ENCODE peak calls at places on chromosomes 7 and 10, in four cellular contexts. K, T, A and U are unnamed samples.

GRCh38 chr7:148622887-148623585 is 32.5 kb downstream of the C7orf33 start:
- DNase-seq in K (no peak), T (no peak), A (no peak), U (no peak)

GRCh38 chr10:32144817-32145688 is 88.8 kb upstream of the KIF5B start:
- DNase-seq in K (no peak), T (no peak), A (no peak), U (no peak)

GRCh38 chr7:69067397-69067796 is 530.9 kb upstream of the AUTS2 start:
- DNase-seq in K (no peak), T (no peak), A (no peak), U (no peak)

GRCh38 chr10:110923856-110924493 is 4.6 kb downstream of the SHOC2 start:
- DNase-seq in K (no peak), T (no peak), A (no peak), U (no peak)

GRCh38 chr7:80414331-80414730 is 97.5 kb downstream of the GNAT3 start:
- DNase-seq in K (no peak), T (no peak), A (no peak), U (no peak)

GRCh38 chr10:76558586-76558985 is 1079.0 kb downstream of the KCNMA1 start:
- DNase-seq in K (no peak), T (no peak), A (no peak), U (no peak)

GRCh38 chr7:55181774-55182173 is 163.0 kb downstream of the EGFR start:
- DNase-seq in K (no peak), T (no peak), A (no peak), U (no peak)

GRCh38 chr7:13467111-13467547 is 522.3 kb downstream of the ETV1 start:
- DNase-seq in K (no peak), T (no peak), A (no peak), U (no peak)

GRCh38 chr7:129066290-129067131 is 11.6 kb upstream of the TNPO3 start:
- DNase-seq in K (no peak), T (no peak), A (no peak), U (no peak)

GRCh38 chr10:123552760-123553554 is 113.2 kb upstream of the GPR26 start:
- DNase-seq in K (no peak), T (no peak), A (no peak), U (no peak)
- H3K4me1 ChIP-seq in K (no peaks in the 10 kb centered on the region), T (no peaks in the 10 kb centered on the region), A (no peaks in the 10 kb centered on the region), U (no peaks in the 10 kb centered on the region)

GRCh38 chr10:86962981-86963310 is 4.5 kb downstream of the SNCG start:
- DNase-seq in K (no peak), T (no peak), A (no peak), U (no peak)

GRCh38 chr10:86961481-86962091 is 3.2 kb downstream of the SNCG start:
- DNase-seq in K (no peak), T (no peak), A (no peak), U (peak; percentile 59)

GRCh38 chr10:86960863-86961434 is 2.5 kb downstream of the SNCG start:
- DNase-seq in K (no peak), T (no peak), A (peak; percentile 18), U (peak; percentile 40)

GRCh38 chr10:86963341-86963919 is 4.9 kb upstream of the ADIRF start:
- DNase-seq in K (no peak), T (no peak), A (no peak), U (peak; percentile 69)

DNA sequence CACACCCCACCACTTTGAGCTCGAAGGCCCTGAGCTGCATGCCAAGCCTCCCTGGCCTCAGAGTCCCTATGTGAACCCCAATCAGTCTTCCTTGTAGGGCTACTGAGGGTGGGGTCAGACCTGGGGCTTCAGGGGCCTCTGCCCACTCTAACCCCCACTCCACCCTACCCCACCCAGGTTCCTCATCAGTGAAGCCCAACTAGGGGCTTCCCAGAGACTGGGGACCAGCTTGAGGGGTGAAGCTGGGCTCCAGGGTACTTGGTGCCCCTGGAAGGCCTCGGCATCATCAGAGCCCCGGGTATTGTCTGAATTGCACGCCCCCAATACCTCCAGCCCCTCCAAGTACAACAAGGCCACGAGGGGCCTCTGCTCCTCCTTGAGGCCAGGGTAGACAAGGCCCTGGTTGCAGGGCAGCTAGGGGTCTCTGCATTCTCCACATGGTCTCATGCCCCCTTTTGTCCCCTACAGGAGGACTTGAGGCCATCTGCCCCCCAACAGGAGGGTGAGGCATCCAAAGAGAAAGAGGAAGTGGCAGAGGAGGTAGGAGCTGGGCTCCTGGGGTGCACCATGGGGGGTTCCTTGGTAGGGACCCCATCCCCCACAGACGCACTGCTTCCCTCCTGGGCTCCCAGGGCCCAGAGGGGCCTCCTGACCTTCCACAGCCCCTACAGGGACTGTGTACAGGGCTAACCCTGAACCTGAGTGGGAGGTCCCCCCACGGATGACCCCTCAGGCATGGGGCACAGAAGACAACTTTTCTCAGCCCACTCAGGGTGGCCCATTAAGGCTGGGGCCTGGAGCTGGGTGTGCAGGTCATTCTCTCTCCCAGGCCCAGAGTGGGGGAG is 4.0 kb downstream of the SNCG start:
- DNase-seq in K (no peak), T (no peak), A (no peak), U (peak; percentile 60)
- H3K4me1 ChIP-seq in K (peaks cover 15% of the 10 kb centered on the region), T (peaks cover 53% of the 10 kb centered on the region), A (peaks cover 52% of the 10 kb centered on the region), U (peaks cover 27% of the 10 kb centered on the region)

DNA sequence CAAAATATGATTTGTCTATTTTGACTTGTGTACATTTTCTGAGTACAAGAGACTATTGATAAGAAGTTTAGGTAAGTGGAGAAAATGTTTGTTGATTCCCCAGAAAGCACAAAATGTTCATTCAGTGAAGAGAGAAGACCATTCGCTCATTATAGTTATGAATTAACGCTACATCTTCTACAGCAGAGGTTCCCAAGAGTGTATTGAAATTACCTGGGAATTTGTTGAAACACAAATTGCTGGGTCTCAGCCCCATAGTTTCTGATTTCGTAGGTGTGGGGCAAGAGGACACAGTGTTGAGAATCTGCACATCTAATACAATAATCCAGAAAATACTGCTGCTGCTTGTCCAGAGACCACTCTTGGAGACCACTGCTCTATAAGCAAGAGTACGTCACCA is 24.2 kb downstream of the JAZF1 start:
- DNase-seq in K (no peak), T (no peak), A (no peak), U (no peak)
- H3K4me1 ChIP-seq in K (peaks cover 15% of the 10 kb centered on the region), T (peaks cover 80% of the 10 kb centered on the region), A (peaks cover 48% of the 10 kb centered on the region), U (no peaks in the 10 kb centered on the region)

DNA sequence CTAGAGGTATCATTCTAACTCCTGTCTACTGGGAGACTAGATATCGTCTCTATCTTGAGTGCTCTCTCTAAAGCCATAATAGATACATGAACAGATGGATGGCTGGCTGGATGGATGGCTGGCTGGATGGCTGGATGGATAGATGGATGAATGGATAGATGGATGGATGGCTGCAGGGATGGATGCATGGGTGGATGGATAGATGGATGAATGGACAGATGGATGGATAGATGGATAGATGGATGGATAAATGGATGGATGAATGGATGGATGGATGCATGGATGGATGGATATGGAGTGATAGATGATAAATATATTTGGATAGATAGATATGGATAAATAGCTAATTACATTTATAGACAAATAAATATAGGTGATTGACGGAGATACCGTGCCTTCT is 191.2 kb upstream of the KLF6 start:
- DNase-seq in K (no peak), T (no peak), A (no peak), U (no peak)
- H3K4me1 ChIP-seq in K (no peaks in the 10 kb centered on the region), T (no peaks in the 10 kb centered on the region), A (peaks cover 8% of the 10 kb centered on the region), U (no peaks in the 10 kb centered on the region)

GRCh38 chr7:73830618-73830871 is 251 bp upstream of the CLDN4 start:
- DNase-seq in K (no peak), T (no peak), A (no peak), U (no peak)
- H3K4me1 ChIP-seq in K (peaks cover 10% of the 10 kb centered on the region), T (peaks cover 13% of the 10 kb centered on the region), A (peaks cover 20% of the 10 kb centered on the region), U (peaks cover 27% of the 10 kb centered on the region)